ENCODE peak calls at places on chromosomes 1 and 21, in six cellular contexts. One of them, this sample, is unnamed.
A peak's percentile ranks its signal among the peaks of the same experiment; 100 is the strongest.

GRCh38 chr1:207944571-207944970 is 33.6 kb upstream of the CD34 start:
- DNase-seq in spleen: no peak
- DNase-seq in nephron progenitor cell: no peak
- DNase-seq in HCT116: no peak
- DNase-seq in BE2C: no peak
- DNase-seq in NCI-H146: no peak
- DNase-seq in this sample: no peak

GRCh38 chr1:92832537-92833160 is 809 bp downstream of the RPL5 start:
- DNase-seq in NCI-H146: peak; percentile 54
- DNase-seq in nephron progenitor cell: no peak
- DNase-seq in HCT116: no peak
- DNase-seq in spleen: no peak
- DNase-seq in BE2C: no peak
- DNase-seq in this sample: peak; percentile 38

GRCh38 chr1:14650951-14651350 is 52.5 kb downstream of the KAZN start:
- DNase-seq in nephron progenitor cell: no peak
- DNase-seq in BE2C: no peak
- DNase-seq in HCT116: no peak
- DNase-seq in NCI-H146: no peak
- DNase-seq in spleen: no peak
- DNase-seq in this sample: no peak

GRCh38 chr1:33001282-33001681 is 35.4 kb downstream of the AK2 start:
- DNase-seq in HCT116: no peak
- DNase-seq in nephron progenitor cell: no peak
- DNase-seq in spleen: no peak
- DNase-seq in BE2C: no peak
- DNase-seq in NCI-H146: no peak
- DNase-seq in this sample: no peak

GRCh38 chr1:185938396-185938795 is 204.2 kb downstream of the HMCN1 start:
- DNase-seq in NCI-H146: no peak
- DNase-seq in BE2C: no peak
- DNase-seq in nephron progenitor cell: no peak
- DNase-seq in HCT116: no peak
- DNase-seq in spleen: no peak
- DNase-seq in this sample: peak; percentile 53

GRCh38 chr1:86757272-86757984 is 53.1 kb downstream of the SH3GLB1 start:
- DNase-seq in nephron progenitor cell: no peak
- DNase-seq in BE2C: no peak
- DNase-seq in spleen: no peak
- DNase-seq in NCI-H146: no peak
- DNase-seq in HCT116: no peak
- DNase-seq in this sample: peak; percentile 65

GRCh38 chr1:247332215-247332900 is 691 bp upstream of the ZNF496 start:
- DNase-seq in HCT116: no peak
- DNase-seq in BE2C: peak; percentile 70
- DNase-seq in spleen: peak; percentile 91
- DNase-seq in nephron progenitor cell: peak; percentile 71
- DNase-seq in NCI-H146: peak; percentile 76
- DNase-seq in this sample: peak; percentile 53

GRCh38 chr1:117606608-117607261 is 887 bp downstream of the TENT5C start:
- DNase-seq in nephron progenitor cell: peak; percentile 12
- DNase-seq in spleen: peak; percentile 92
- DNase-seq in NCI-H146: peak; percentile 23
- DNase-seq in HCT116: no peak
- DNase-seq in BE2C: no peak
- DNase-seq in this sample: peak; percentile 48

GRCh38 chr1:168345939-168346338 is 65.3 kb downstream of the TBX19 start:
- DNase-seq in NCI-H146: no peak
- DNase-seq in BE2C: no peak
- DNase-seq in HCT116: no peak
- DNase-seq in nephron progenitor cell: no peak
- DNase-seq in spleen: no peak
- DNase-seq in this sample: no peak

GRCh38 chr1:46278807-46279206 is 24.6 kb downstream of the LRRC41 start:
- DNase-seq in BE2C: no peak
- DNase-seq in HCT116: no peak
- DNase-seq in NCI-H146: no peak
- DNase-seq in nephron progenitor cell: no peak
- DNase-seq in spleen: no peak
- DNase-seq in this sample: peak; percentile 18

GRCh38 chr21:43307677-43308070 is 119.3 kb downstream of the SIK1 start:
- DNase-seq in NCI-H146: no peak
- DNase-seq in spleen: no peak
- DNase-seq in HCT116: no peak
- DNase-seq in nephron progenitor cell: no peak
- DNase-seq in BE2C: no peak
- DNase-seq in this sample: no peak

GRCh38 chr1:5858844-5859407 is 133.3 kb downstream of the NPHP4 start:
- DNase-seq in spleen: no peak
- DNase-seq in nephron progenitor cell: no peak
- DNase-seq in NCI-H146: no peak
- DNase-seq in HCT116: no peak
- DNase-seq in BE2C: peak; percentile 28
- DNase-seq in this sample: no peak

GRCh38 chr1:44078087-44078486 is 40.5 kb upstream of the KLF17 start:
- DNase-seq in nephron progenitor cell: no peak
- DNase-seq in NCI-H146: no peak
- DNase-seq in HCT116: no peak
- DNase-seq in spleen: no peak
- DNase-seq in BE2C: no peak
- DNase-seq in this sample: no peak

GRCh38 chr1:94688646-94689045 is 131.5 kb upstream of the SLC44A3 start:
- DNase-seq in NCI-H146: peak; percentile 78
- DNase-seq in nephron progenitor cell: no peak
- DNase-seq in HCT116: no peak
- DNase-seq in spleen: no peak
- DNase-seq in BE2C: no peak
- DNase-seq in this sample: no peak

GRCh38 chr1:109912214-109912861 is 1.7 kb downstream of the CSF1 start:
- DNase-seq in HCT116: no peak
- DNase-seq in BE2C: no peak
- DNase-seq in NCI-H146: no peak
- DNase-seq in nephron progenitor cell: no peak
- DNase-seq in spleen: no peak
- DNase-seq in this sample: peak; percentile 18

GRCh38 chr1:235468970-235469369 is 35.3 kb downstream of the B3GALNT2 start:
- DNase-seq in NCI-H146: no peak
- DNase-seq in spleen: no peak
- DNase-seq in HCT116: peak; percentile 56
- DNase-seq in nephron progenitor cell: no peak
- DNase-seq in BE2C: no peak
- DNase-seq in this sample: peak; percentile 78

GRCh38 chr21:38229260-38229877 is 27.4 kb upstream of the KCNJ15 start:
- DNase-seq in HCT116: no peak
- DNase-seq in nephron progenitor cell: no peak
- DNase-seq in spleen: peak; percentile 74
- DNase-seq in NCI-H146: no peak
- DNase-seq in BE2C: no peak
- DNase-seq in this sample: no peak

GRCh38 chr21:45983981-45984551 is 2.5 kb downstream of the COL6A1 start:
- DNase-seq in HCT116: no peak
- DNase-seq in nephron progenitor cell: peak; percentile 6
- DNase-seq in BE2C: peak; percentile 15
- DNase-seq in NCI-H146: no peak
- DNase-seq in spleen: peak; percentile 75
- DNase-seq in this sample: no peak

GRCh38 chr21:14259669-14260458 is 43.9 kb downstream of the RBM11 start:
- DNase-seq in HCT116: peak; percentile 10
- DNase-seq in BE2C: no peak
- DNase-seq in NCI-H146: peak; percentile 1
- DNase-seq in spleen: no peak
- DNase-seq in nephron progenitor cell: peak; percentile 14
- DNase-seq in this sample: peak; percentile 65

GRCh38 chr1:39453603-39454002 is 37.8 kb upstream of the BMP8A start:
- DNase-seq in HCT116: no peak
- DNase-seq in spleen: no peak
- DNase-seq in NCI-H146: no peak
- DNase-seq in BE2C: no peak
- DNase-seq in nephron progenitor cell: no peak
- DNase-seq in this sample: peak; percentile 76

GRCh38 chr1:223815865-223816264 is 29.9 kb downstream of the TP53BP2 start:
- DNase-seq in BE2C: no peak
- DNase-seq in NCI-H146: no peak
- DNase-seq in nephron progenitor cell: no peak
- DNase-seq in spleen: no peak
- DNase-seq in HCT116: no peak
- DNase-seq in this sample: peak; percentile 65

GRCh38 chr1:205355054-205355453 is 1.7 kb downstream of the KLHDC8A start:
- DNase-seq in spleen: no peak
- DNase-seq in nephron progenitor cell: no peak
- DNase-seq in HCT116: no peak
- DNase-seq in BE2C: no peak
- DNase-seq in NCI-H146: no peak
- DNase-seq in this sample: peak; percentile 37

GRCh38 chr1:73765551-73766233 is 432.3 kb downstream of the LRRIQ3 start:
- DNase-seq in NCI-H146: no peak
- DNase-seq in HCT116: no peak
- DNase-seq in nephron progenitor cell: no peak
- DNase-seq in BE2C: no peak
- DNase-seq in spleen: no peak
- DNase-seq in this sample: no peak

GRCh38 chr1:222843434-222844107 is 28.7 kb downstream of the DISP1 start:
- DNase-seq in NCI-H146: no peak
- DNase-seq in HCT116: no peak
- DNase-seq in spleen: no peak
- DNase-seq in nephron progenitor cell: no peak
- DNase-seq in BE2C: no peak
- DNase-seq in this sample: no peak

GRCh38 chr21:36854391-36854790 is 112.1 kb downstream of the HLCS start:
- DNase-seq in spleen: no peak
- DNase-seq in NCI-H146: peak; percentile 18
- DNase-seq in nephron progenitor cell: peak; percentile 64
- DNase-seq in BE2C: peak; percentile 68
- DNase-seq in HCT116: no peak
- DNase-seq in this sample: peak; percentile 59

GRCh38 chr21:41578083-41578482 is 70.1 kb upstream of the TMPRSS2 start:
- DNase-seq in HCT116: no peak
- DNase-seq in BE2C: no peak
- DNase-seq in NCI-H146: no peak
- DNase-seq in spleen: no peak
- DNase-seq in nephron progenitor cell: no peak
- DNase-seq in this sample: no peak

GRCh38 chr1:16129921-16130543 is 25.8 kb downstream of the EPHA2 start:
- DNase-seq in spleen: no peak
- DNase-seq in NCI-H146: no peak
- DNase-seq in HCT116: no peak
- DNase-seq in BE2C: no peak
- DNase-seq in nephron progenitor cell: no peak
- DNase-seq in this sample: no peak

GRCh38 chr1:219420913-219421312 is 192.0 kb downstream of the ZC3H11B start:
- DNase-seq in nephron progenitor cell: no peak
- DNase-seq in spleen: no peak
- DNase-seq in BE2C: no peak
- DNase-seq in NCI-H146: no peak
- DNase-seq in HCT116: no peak
- DNase-seq in this sample: no peak

GRCh38 chr1:50841791-50842387 is 118.2 kb downstream of the FAF1 start:
- DNase-seq in BE2C: no peak
- DNase-seq in NCI-H146: no peak
- DNase-seq in nephron progenitor cell: no peak
- DNase-seq in HCT116: no peak
- DNase-seq in spleen: no peak
- DNase-seq in this sample: peak; percentile 46

GRCh38 chr1:13930151-13930550 is 230.2 kb downstream of the PRDM2 start:
- DNase-seq in nephron progenitor cell: peak; percentile 25
- DNase-seq in BE2C: no peak
- DNase-seq in HCT116: peak; percentile 27
- DNase-seq in NCI-H146: peak; percentile 4
- DNase-seq in spleen: no peak
- DNase-seq in this sample: peak; percentile 28

GRCh38 chr1:170660874-170661645 is 2.9 kb upstream of the PRRX1 start:
- DNase-seq in nephron progenitor cell: peak; percentile 42
- DNase-seq in NCI-H146: no peak
- DNase-seq in HCT116: no peak
- DNase-seq in spleen: no peak
- DNase-seq in BE2C: no peak
- DNase-seq in this sample: peak; percentile 29

GRCh38 chr1:228697209-228698016 is 37.9 kb upstream of the RHOU start:
- DNase-seq in spleen: no peak
- DNase-seq in HCT116: no peak
- DNase-seq in BE2C: peak; percentile 66
- DNase-seq in NCI-H146: no peak
- DNase-seq in nephron progenitor cell: no peak
- DNase-seq in this sample: peak; percentile 96

GRCh38 chr1:10779201-10779600 is 17.2 kb downstream of the CASZ1 start:
- DNase-seq in NCI-H146: peak; percentile 17
- DNase-seq in BE2C: no peak
- DNase-seq in nephron progenitor cell: no peak
- DNase-seq in spleen: no peak
- DNase-seq in HCT116: peak; percentile 83
- DNase-seq in this sample: no peak